ENCODE peak calls at places on chromosomes 6 and 20, in ten cellular contexts. E is uterus; N is right lobe of liver; D is CD4-positive, alpha-beta T cell; F is mammary epithelial cell; B is GM23248; H is PC-3; J is endothelial cell of umbilical vein; Y is mesenchymal stem cell; P is ovary. A is an unnamed sample. For H3K9me3, the result is how much of the 10 kb centered on the place peaks cover.

GRCh38 chr6:105384004-105384403 is 18.9 kb downstream of the PREP start:
- DNase-seq in E (no peak), N (no peak), D (no peak), F (peak), B (no peak), H (peak), J (no peak), Y (no peak), P (no peak), A (no peak)

GRCh38 chr20:38126146-38126912 is 38.7 kb downstream of the TGM2 start:
- DNase-seq in E (peak), N (peak), D (no peak), F (no peak), B (no peak), H (no peak), J (no peak), Y (peak), P (peak), A (no peak)

GRCh38 chr20:57977141-57977540 is 251.3 kb downstream of the ANKRD60 start:
- DNase-seq in E (no peak), N (no peak), D (no peak), F (no peak), B (no peak), H (no peak), J (no peak), Y (no peak), P (no peak), A (no peak)

GRCh38 chr20:49228676-49229075 is 9.5 kb downstream of the DDX27 start:
- DNase-seq in E (no peak), N (no peak), D (no peak), F (no peak), B (no peak), H (no peak), J (no peak), Y (no peak), P (no peak), A (no peak)

GRCh38 chr20:16692442-16692841 is 37.4 kb upstream of the SNRPB2 start:
- DNase-seq in E (no peak), N (no peak), D (no peak), F (peak), B (peak), H (peak), J (no peak), Y (no peak), P (no peak), A (no peak)

GRCh38 chr20:57860576-57860975 is 150.8 kb upstream of the PMEPA1 start:
- DNase-seq in E (no peak), N (no peak), D (no peak), F (no peak), B (no peak), H (no peak), J (no peak), Y (no peak), P (no peak), A (no peak)

GRCh38 chr20:13458860-13459451 is 179.8 kb downstream of the TASP1 start:
- DNase-seq in E (no peak), N (no peak), D (no peak), F (peak), B (peak), H (peak), J (peak), Y (peak), P (no peak), A (no peak)

GRCh38 chr6:169972736-169973135 is 221.3 kb downstream of the ERMARD start:
- DNase-seq in E (no peak), N (peak), D (no peak), F (no peak), B (no peak), H (no peak), J (no peak), Y (no peak), P (no peak), A (no peak)

GRCh38 chr6:80742481-80742880 is 636.0 kb downstream of the BCKDHB start:
- DNase-seq in E (no peak), N (no peak), D (no peak), F (peak), B (peak), H (peak), J (peak), Y (peak), P (no peak), A (no peak)

GRCh38 chr6:150531957-150532356 is 67.7 kb upstream of the PLEKHG1 start:
- DNase-seq in E (no peak), N (no peak), D (no peak), F (no peak), B (no peak), H (no peak), J (no peak), Y (no peak), P (no peak), A (no peak)

GRCh38 chr6:159608961-159609673 is 83.9 kb downstream of the SOD2 start:
- DNase-seq in E (no peak), N (no peak), D (no peak), F (peak), B (peak), H (peak), J (no peak), Y (no peak), P (no peak), A (no peak)

GRCh38 chr6:130134594-130134993 is 88.2 kb downstream of the SAMD3 start:
- DNase-seq in E (no peak), N (no peak), D (no peak), F (no peak), B (no peak), H (no peak), J (no peak), Y (no peak), P (no peak), A (no peak)

GRCh38 chr6:149045404-149045803 is 272.1 kb upstream of the TAB2 start:
- DNase-seq in E (no peak), N (no peak), D (no peak), F (no peak), B (no peak), H (no peak), J (no peak), Y (no peak), P (no peak), A (no peak)

GRCh38 chr6:63307581-63308246 is 12.1 kb downstream of the LGSN start:
- DNase-seq in E (no peak), N (no peak), D (no peak), F (peak), B (peak), H (peak), J (peak), Y (peak), P (no peak), A (no peak)

GRCh38 chr6:104908031-104908430 is 48.3 kb upstream of the HACE1 start:
- DNase-seq in E (no peak), N (no peak), D (no peak), F (peak), B (peak), H (peak), J (no peak), Y (peak), P (no peak), A (no peak)

GRCh38 chr20:57160985-57161384 is 105.5 kb downstream of the BMP7 start:
- DNase-seq in E (no peak), N (no peak), D (no peak), F (no peak), B (peak), H (no peak), J (no peak), Y (peak), P (no peak), A (no peak)

GRCh38 chr6:24854077-24854670 is 55.5 kb upstream of the ARMH2 start:
- DNase-seq in E (no peak), N (no peak), D (no peak), F (no peak), B (no peak), H (no peak), J (no peak), Y (no peak), P (no peak), A (no peak)

GRCh38 chr20:5133998-5134397 is 7.2 kb downstream of the CDS2 start:
- DNase-seq in E (no peak), N (no peak), D (no peak), F (no peak), B (no peak), H (no peak), J (no peak), Y (no peak), P (no peak), A (no peak)

GRCh38 chr6:130600880-130601341 is 226.3 kb upstream of the SMLR1 start:
- DNase-seq in E (no peak), N (no peak), D (no peak), F (peak), B (peak), H (peak), J (peak), Y (peak), P (no peak), A (no peak)

GRCh38 chr6:37303891-37304503 is 46.1 kb upstream of the TMEM217 start:
- DNase-seq in E (no peak), N (no peak), D (no peak), F (peak), B (peak), H (peak), J (peak), Y (peak), P (no peak), A (no peak)

GRCh38 chr6:122530440-122531046 is 58.9 kb upstream of the SERINC1 start:
- DNase-seq in E (peak), N (no peak), D (peak), F (peak), B (peak), H (peak), J (peak), Y (peak), P (no peak), A (no peak)

GRCh38 chr6:25922301-25922700 is 8.2 kb downstream of the SLC17A2 start:
- DNase-seq in E (no peak), N (no peak), D (no peak), F (no peak), B (peak), H (peak), J (no peak), Y (no peak), P (no peak), A (no peak)

GRCh38 chr6:27448456-27448855 is 24.4 kb downstream of the ZNF184 start:
- DNase-seq in E (no peak), N (no peak), D (no peak), F (no peak), B (no peak), H (no peak), J (no peak), Y (no peak), P (no peak), A (no peak)
- H3K9me3 ChIP-seq in E (under half), N (half or more), D (half or more), F (half or more), B (under half), H (half or more), J (under half), Y (half or more), P (under half), A (under half)

GRCh38 chr6:140155727-140156126 is 781.3 kb upstream of the CITED2 start:
- DNase-seq in E (no peak), N (no peak), D (no peak), F (no peak), B (no peak), H (no peak), J (no peak), Y (no peak), P (no peak), A (no peak)

GRCh38 chr6:140156131-140156530 is 781.7 kb upstream of the CITED2 start:
- DNase-seq in E (no peak), N (no peak), D (no peak), F (peak), B (no peak), H (no peak), J (no peak), Y (no peak), P (no peak), A (no peak)

DNA sequence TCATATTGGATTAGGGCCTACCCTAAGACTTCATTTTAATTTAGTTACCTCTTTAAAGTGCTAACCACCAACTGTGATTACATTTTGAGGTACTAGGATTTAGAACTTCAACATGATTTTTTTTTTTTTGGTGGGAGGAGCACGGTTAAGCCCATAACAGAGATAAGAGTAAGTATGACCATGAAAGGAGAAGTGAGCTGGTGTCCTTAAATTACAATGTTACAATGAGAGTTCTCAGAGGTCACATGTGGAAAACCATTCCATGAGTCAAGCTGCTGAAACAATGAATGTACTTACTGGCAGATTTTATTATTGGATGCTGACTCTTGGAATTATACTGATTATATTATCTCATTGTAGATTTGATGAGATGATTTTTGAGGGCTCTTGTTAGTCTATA is 779.3 kb upstream of the CITED2 start:
- DNase-seq in E (no peak), N (no peak), D (no peak), F (peak), B (no peak), H (no peak), J (no peak), Y (no peak), P (no peak), A (no peak)
- H3K9me3 ChIP-seq in E (under half), N (under half), D (under half), F (under half), B (under half), H (under half), J (under half), Y (under half), P (under half), A (under half)

GRCh38 chr20:55216525-55217242 is 741.3 kb downstream of the DOK5 start:
- DNase-seq in E (no peak), N (no peak), D (no peak), F (peak), B (no peak), H (peak), J (no peak), Y (no peak), P (no peak), A (no peak)

GRCh38 chr20:55205684-55206083 is 730.3 kb downstream of the DOK5 start:
- DNase-seq in E (no peak), N (no peak), D (no peak), F (peak), B (no peak), H (no peak), J (no peak), Y (no peak), P (no peak), A (no peak)

GRCh38 chr20:55213653-55214052 is 738.3 kb downstream of the DOK5 start:
- DNase-seq in E (no peak), N (no peak), D (no peak), F (no peak), B (no peak), H (no peak), J (no peak), Y (no peak), P (no peak), A (no peak)

GRCh38 chr20:55211481-55211880 is 736.1 kb downstream of the DOK5 start:
- DNase-seq in E (no peak), N (no peak), D (no peak), F (peak), B (no peak), H (no peak), J (no peak), Y (no peak), P (no peak), A (no peak)
- H3K9me3 ChIP-seq in E (under half), N (under half), D (under half), F (under half), B (under half), H (under half), J (under half), Y (under half), P (under half), A (under half)

GRCh38 chr6:22848121-22848520 is 278.8 kb downstream of the HDGFL1 start:
- DNase-seq in E (no peak), N (no peak), D (no peak), F (no peak), B (no peak), H (no peak), J (no peak), Y (no peak), P (no peak), A (no peak)
- H3K9me3 ChIP-seq in E (under half), N (under half), D (under half), F (under half), B (under half), H (under half), J (under half), Y (under half), P (under half), A (under half)

A was measured in T-helper 17 cell.